ENCODE peak calls at places on chromosome X, in eight cellular contexts. D, R, S, C, V, K, W and Q are unnamed samples.

GRCh38 chrX:47608130-47608810 is 11.4 kb downstream of the SYN1 start:
- DNase-seq in R (no peak), C (no peak), K (no peak), D (no peak), W (no peak), S (no peak), V (no peak), Q (no peak)

GRCh38 chrX:39677987-39678840 is 419.5 kb downstream of the BCOR start:
- DNase-seq in R (no peak), W (peak; percentile 30), K (no peak), C (no peak), S (no peak), D (no peak), V (no peak), Q (no peak)

GRCh38 chrX:13014111-13015094 is 30.0 kb downstream of the FAM9C start:
- DNase-seq in K (no peak), W (no peak), S (no peak), R (no peak), V (no peak), C (no peak), D (no peak), Q (no peak)

GRCh38 chrX:2627272-2627867 is 63.7 kb upstream of the CD99 start:
- DNase-seq in D (peak; percentile 16), W (peak; percentile 59), K (peak; percentile 24), V (peak; percentile 13), C (peak; percentile 48), S (peak; percentile 34), R (peak; percentile 27), Q (no peak)

GRCh38 chrX:40291553-40291952 is 193.8 kb upstream of the BCOR start:
- DNase-seq in W (no peak), R (no peak), K (no peak), D (peak; percentile 48), S (no peak), C (no peak), V (peak; percentile 20), Q (no peak)

GRCh38 chrX:39688576-39689373 is 409.0 kb downstream of the BCOR start:
- DNase-seq in D (peak; percentile 35), K (peak; percentile 51), V (peak; percentile 35), C (peak; percentile 23), W (peak; percentile 58), S (peak; percentile 23), R (peak; percentile 7), Q (no peak)

GRCh38 chrX:66717926-66718325 is 79.0 kb upstream of the EDA2R start:
- DNase-seq in S (no peak), R (no peak), D (no peak), C (no peak), K (no peak), W (no peak), V (no peak), Q (no peak)

GRCh38 chrX:18877472-18877871 is 106.4 kb downstream of the PHKA2 start:
- DNase-seq in W (no peak), S (no peak), K (no peak), C (no peak), D (no peak), R (no peak), V (no peak), Q (no peak)

GRCh38 chrX:39813631-39814246 is 284.0 kb downstream of the BCOR start:
- DNase-seq in S (peak; percentile 79), R (peak; percentile 69), C (no peak), D (peak; percentile 34), K (peak; percentile 83), V (no peak), W (no peak), Q (no peak)

GRCh38 chrX:16666541-16666940 is 16.6 kb downstream of the S100G start:
- DNase-seq in S (peak; percentile 64), W (no peak), D (no peak), V (no peak), R (peak; percentile 61), K (no peak), C (no peak), Q (no peak)

GRCh38 chrX:1809581-1809980 is 194.7 kb downstream of the ASMT start:
- DNase-seq in W (no peak), K (no peak), V (no peak), R (no peak), D (no peak), C (no peak), S (no peak), Q (no peak)

GRCh38 chrX:57134702-57135101 is 2.5 kb downstream of the SPIN2A start:
- DNase-seq in R (no peak), S (no peak), W (no peak), C (no peak), V (no peak), D (peak; percentile 22), K (no peak), Q (no peak)

DNA sequence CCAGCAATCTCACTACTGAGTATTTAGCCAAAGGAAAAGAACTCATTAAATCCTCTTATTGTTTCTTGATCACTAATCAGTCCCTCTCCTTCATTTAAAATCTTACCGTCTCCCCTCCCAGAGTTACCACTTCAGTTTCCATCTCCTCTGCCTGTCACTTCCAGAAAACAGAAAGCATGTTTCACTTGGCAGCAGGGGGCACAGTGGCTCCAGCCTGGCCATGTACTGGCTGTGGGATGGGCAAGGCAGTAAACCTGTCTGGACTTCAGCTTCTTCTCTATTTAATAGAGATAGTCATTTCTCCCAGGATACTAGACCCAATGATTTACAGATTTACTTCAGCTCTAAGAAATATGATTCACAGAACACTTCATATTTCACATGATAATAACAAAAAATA is 63.2 kb downstream of the CD40LG start:
- DNase-seq in R (peak; percentile 36), V (no peak), C (peak; percentile 9), K (peak; percentile 28), W (no peak), S (peak; percentile 53), D (peak; percentile 42), Q (no peak)
- TF ChIP-seq CTCF in R (peak; percentile 51), V (no peak), C (peak; percentile 51), K (peak; percentile 34), W (peak; percentile 25), S (peak; percentile 54), D (peak; percentile 16), Q (no peak)

DNA sequence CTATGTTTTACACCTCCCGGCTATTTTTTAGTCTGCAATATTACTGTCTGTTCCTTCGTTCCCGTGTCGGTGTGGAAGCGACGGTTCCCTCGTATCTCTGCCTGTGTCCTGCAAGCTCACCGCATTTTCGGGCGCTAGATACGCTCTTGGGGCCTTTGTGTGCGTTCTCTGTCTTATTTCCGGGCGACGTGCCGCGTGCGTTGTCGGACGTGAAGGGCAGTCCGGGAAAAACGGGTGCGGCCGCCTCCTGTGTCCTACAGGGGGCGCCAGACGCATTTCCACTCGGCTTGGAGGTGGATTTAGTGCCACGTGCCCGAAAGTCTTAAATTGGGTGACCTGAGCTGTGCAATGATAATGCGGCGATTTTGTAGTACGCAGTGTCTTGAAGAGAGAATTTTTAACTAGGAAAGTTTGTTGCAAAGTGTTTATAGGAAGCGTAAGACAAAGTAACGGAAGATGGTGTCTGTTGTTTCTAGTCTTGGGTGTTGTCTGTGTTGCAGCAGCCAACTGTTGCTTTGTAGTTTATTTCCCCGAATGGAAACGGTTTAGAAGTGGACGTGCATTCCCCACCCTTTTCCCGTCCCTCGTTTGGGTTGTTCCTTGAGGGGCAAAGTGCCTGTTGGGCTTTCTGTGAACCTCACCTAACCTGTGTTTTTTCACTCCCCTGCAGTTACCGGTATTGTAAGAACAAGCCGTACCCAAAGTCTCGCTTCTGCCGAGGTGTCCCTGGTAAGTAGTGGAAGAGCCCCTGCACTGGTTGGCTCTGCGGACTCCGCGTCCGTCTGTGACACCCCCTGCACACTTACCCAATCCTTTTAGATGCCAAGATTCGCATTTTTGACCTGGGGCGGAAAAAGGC is 720 bp downstream of the RPL10 start:
- DNase-seq in V (no peak), D (peak; percentile 61), S (peak; percentile 87), K (peak; percentile 86), C (no peak), R (peak; percentile 67), W (peak; percentile 74), Q (peak; percentile 63)
- TF ChIP-seq CTCF in V (peak; percentile 81), D (peak; percentile 57), S (peak; percentile 79), K (peak; percentile 83), C (peak; percentile 64), R (peak; percentile 56), W (peak; percentile 81), Q (peak; percentile 39)

DNA sequence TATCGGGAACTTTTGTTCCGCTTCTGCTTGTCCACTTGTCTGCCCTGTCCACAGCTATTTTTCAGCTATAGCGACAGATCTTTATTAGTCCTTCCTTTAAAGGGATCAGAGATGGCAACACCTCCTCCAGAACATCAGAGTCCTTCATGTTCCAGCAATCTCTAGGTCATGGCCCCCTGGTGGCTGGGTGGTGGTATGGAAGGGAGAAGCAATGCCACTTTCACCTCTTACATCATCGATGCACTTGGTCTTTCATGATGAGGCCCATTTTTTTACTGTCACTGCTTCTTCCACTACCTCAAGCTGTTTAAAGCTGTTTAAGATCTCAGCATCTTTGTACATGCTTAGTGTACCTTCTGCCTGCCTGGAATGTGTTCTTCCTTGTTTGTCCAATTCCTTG is 106.7 kb downstream of the ARHGAP6 start:
- DNase-seq in R (no peak), D (peak; percentile 3), V (peak; percentile 5), K (no peak), C (peak; percentile 8), W (no peak), S (no peak), Q (peak; percentile 18)
- TF ChIP-seq CTCF in R (peak; percentile 22), D (peak; percentile 52), V (no peak), K (no peak), C (no peak), W (peak; percentile 49), S (peak; percentile 34), Q (no peak)

GRCh38 chrX:119292445-119292844 is 56.4 kb downstream of the PGRMC1 start:
- DNase-seq in R (no peak), C (no peak), W (no peak), S (no peak), K (no peak), V (no peak), D (peak; percentile 11), Q (no peak)
- TF ChIP-seq CTCF in R (no peak), C (peak; percentile 10), W (no peak), S (no peak), K (no peak), V (no peak), D (peak; percentile 36), Q (no peak)

GRCh38 chrX:128781506-128781905 is 729.3 kb upstream of the ACTRT1 start:
- DNase-seq in W (peak; percentile 47), S (no peak), K (no peak), R (no peak), V (peak; percentile 0), D (no peak), C (peak; percentile 4), Q (no peak)
- TF ChIP-seq CTCF in W (peak; percentile 61), S (peak; percentile 3), K (no peak), R (no peak), V (no peak), D (peak; percentile 2), C (peak; percentile 26), Q (no peak)